ENCODE peak calls at places on chromosome 2, in five cellular contexts. W is GM12878, M is HepG2, G is H1, P is K562. F is an unnamed sample.

GRCh38 chr2:234478121-234478858 is 18.6 kb downstream of the ARL4C start:
- DNase-seq in M (no peak), W (no peak), G (no peak), P (no peak), F (no peak)

GRCh38 chr2:154686162-154686561 is 12.3 kb upstream of the KCNJ3 start:
- DNase-seq in G (no peak), W (no peak), M (no peak), P (no peak), F (no peak)

GRCh38 chr2:191321861-191322662 is 76.9 kb downstream of the MYO1B start:
- DNase-seq in G (peak), W (no peak), M (no peak), P (no peak), F (peak)

GRCh38 chr2:67576991-67577390 is 179.9 kb downstream of the ETAA1 start:
- DNase-seq in W (no peak), P (no peak), M (no peak), G (no peak), F (no peak)

GRCh38 chr2:61995515-61995914 is 90.0 kb downstream of the COMMD1 start:
- DNase-seq in G (no peak), W (peak), P (peak), M (no peak), F (no peak)

GRCh38 chr2:138102664-138103063 is 138.4 kb downstream of the HNMT start:
- DNase-seq in W (no peak), G (no peak), P (no peak), M (no peak), F (no peak)

GRCh38 chr2:180033993-180034894 is 27.1 kb upstream of the CWC22 start:
- DNase-seq in P (no peak), M (no peak), W (no peak), G (no peak), F (no peak)

GRCh38 chr2:240249423-240250149 is 109.1 kb upstream of the OTOS start:
- DNase-seq in P (peak), G (no peak), M (peak), W (no peak), F (peak)

GRCh38 chr2:113965644-113966043 is 75.8 kb downstream of the ACTR3 start:
- DNase-seq in W (no peak), P (peak), M (peak), G (no peak), F (no peak)

GRCh38 chr2:219174146-219174545 is 2.6 kb downstream of the CNPPD1 start:
- DNase-seq in M (no peak), P (no peak), G (no peak), W (no peak), F (no peak)

DNA sequence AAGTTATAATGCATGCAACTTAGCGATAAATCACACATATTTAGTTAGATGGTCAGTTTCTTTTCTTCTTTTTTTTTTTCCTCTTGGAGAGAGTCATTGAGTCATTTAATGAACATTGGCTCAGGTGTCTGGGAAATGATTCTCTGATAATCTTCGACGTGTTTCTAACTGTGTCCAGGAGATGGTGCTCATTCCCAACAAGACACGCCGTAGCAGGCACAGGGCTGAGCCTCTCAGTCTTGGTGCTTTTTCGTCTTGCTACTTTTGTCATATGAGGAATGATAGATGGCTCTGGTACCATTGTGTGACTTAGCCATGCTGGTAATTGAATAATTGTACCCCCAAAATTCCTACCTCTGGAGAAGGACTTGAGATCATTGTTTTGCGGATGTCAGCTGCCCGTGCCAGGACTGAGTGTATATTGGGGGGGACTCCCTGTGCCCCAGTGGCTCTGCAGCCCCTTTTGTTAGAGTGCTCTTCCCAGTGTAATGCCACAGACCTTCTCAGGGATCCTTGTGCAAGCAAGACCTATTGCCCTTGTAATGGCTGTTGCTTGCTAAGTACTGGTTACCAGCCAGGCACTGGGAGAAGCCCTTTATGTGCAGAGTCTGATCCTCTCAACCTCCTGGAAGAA is 107.6 kb upstream of the CYRIA start:
- DNase-seq in P (peak), W (no peak), G (no peak), M (peak), F (peak)
- TF ChIP-seq TAF1 in P (no peak), W (no peak), G (no peak), M (no peak), F (no peak)

GRCh38 chr2:10924859-10925258 is 13.1 kb downstream of the KCNF1 start:
- DNase-seq in P (no peak), M (no peak), G (no peak), W (no peak), F (no peak)
- TF ChIP-seq MAX in P (no peak), M (no peak), G (no peak), W (no peak), F (no peak)

DNA sequence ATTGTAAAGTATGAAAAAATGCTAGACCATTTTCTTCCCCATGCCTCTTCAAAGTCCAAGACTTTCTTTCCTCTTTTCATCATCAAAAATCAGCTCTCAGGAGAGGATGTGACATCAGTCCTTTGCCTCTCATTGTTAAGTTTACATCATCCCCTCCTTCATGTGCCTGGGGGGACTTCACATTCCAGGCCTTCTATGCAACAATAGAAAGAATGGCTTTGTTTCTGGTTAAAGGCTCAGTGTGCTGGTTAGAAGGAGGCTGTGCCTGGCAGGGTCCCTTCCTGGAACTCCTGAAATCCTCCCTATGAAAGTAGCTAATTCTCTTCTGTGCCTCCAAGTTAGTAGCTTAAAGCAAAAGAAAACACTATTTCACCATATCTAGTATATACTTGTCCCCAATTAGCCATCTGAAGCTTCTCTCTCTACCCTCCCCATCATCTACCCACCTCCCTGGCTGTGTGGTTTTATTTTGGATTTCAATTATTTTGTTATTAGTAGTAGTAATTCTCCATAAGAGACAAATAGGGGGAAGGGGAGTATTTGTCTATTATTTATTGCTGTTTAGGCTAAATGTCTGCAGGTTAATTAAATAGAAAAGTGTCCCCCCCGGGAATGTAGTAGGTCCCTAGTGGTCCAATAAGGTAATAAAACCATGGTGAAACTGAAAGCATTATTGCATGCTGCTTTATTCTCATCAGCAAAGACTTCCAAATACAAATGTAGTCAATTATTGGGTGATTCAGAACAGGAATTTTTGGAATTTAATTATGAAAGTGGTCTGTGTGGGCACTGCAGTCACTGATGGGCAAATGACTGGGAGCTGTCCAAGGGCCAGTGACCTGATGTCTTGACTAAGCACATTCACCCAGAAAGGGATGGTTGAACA is 69.0 kb downstream of the CPO start:
- DNase-seq in G (peak), P (no peak), W (no peak), M (no peak), F (peak)
- TF ChIP-seq TAF1 in G (peak), P (no peak), W (no peak), M (no peak), F (no peak)

GRCh38 chr2:236765475-236765874 is 195.8 kb downstream of the ACKR3 start:
- DNase-seq in M (no peak), P (no peak), G (no peak), W (no peak), F (no peak)
- TF ChIP-seq MAX in M (no peak), P (no peak), G (no peak), W (no peak), F (no peak)

GRCh38 chr2:213627835-213628234 is 343.6 kb downstream of the SPAG16 start:
- DNase-seq in G (no peak), P (no peak), W (peak), M (no peak), F (no peak)

GRCh38 chr2:213627054-213627710 is 342.9 kb downstream of the SPAG16 start:
- DNase-seq in G (no peak), W (peak), M (no peak), P (no peak), F (no peak)
- TF ChIP-seq TAF1 in G (no peak), W (no peak), M (no peak), P (no peak), F (no peak)

GRCh38 chr2:33788044-33788443 is 188.9 kb upstream of the FAM98A start:
- DNase-seq in P (no peak), M (no peak), G (no peak), W (no peak), F (no peak)
- TF ChIP-seq MAX in P (no peak), M (no peak), G (no peak), W (no peak), F (no peak)

F was measured in SK-N-SH.